ENCODE peak calls at places on chromosomes 13 and 19, in nine cellular contexts. D, O, M, X, C, L, A, G and E are unnamed samples.

GRCh38 chr19:35055715-35056179 is 14.2 kb downstream of the HPN start:
- DNase-seq in M (no peak), C (no peak), X (no peak), O (no peak), A (peak; percentile 65), G (no peak), L (no peak), D (no peak), E (no peak)

GRCh38 chr13:99347911-99348451 is 40.8 kb upstream of the GPR183 start:
- DNase-seq in O (no peak), C (no peak), G (no peak), A (no peak), X (no peak), D (no peak), L (no peak), M (no peak), E (no peak)

GRCh38 chr19:29479941-29480340 is 45.9 kb upstream of the VSTM2B start:
- DNase-seq in L (no peak), O (no peak), C (no peak), A (no peak), D (no peak), M (no peak), X (no peak), G (no peak), E (no peak)

GRCh38 chr13:73835138-73835721 is 299.0 kb downstream of the KLF12 start:
- DNase-seq in L (no peak), D (no peak), C (no peak), A (peak; percentile 37), M (no peak), X (no peak), O (peak; percentile 3), G (no peak), E (no peak)

GRCh38 chr19:42311612-42312160 is 1.4 kb upstream of the TMEM145 start:
- DNase-seq in D (no peak), X (no peak), L (no peak), M (no peak), O (no peak), C (no peak), A (no peak), G (no peak), E (no peak)

GRCh38 chr19:46271488-46272197 is 25.2 kb upstream of the HIF3A start:
- DNase-seq in G (no peak), A (no peak), D (no peak), L (no peak), C (no peak), M (peak; percentile 55), X (no peak), O (no peak), E (no peak)

GRCh38 chr19:6532244-6532999 is 1.6 kb downstream of the TNFSF9 start:
- DNase-seq in G (no peak), C (no peak), M (no peak), A (no peak), O (no peak), D (no peak), L (no peak), X (no peak), E (no peak)

GRCh38 chr19:1019980-1020867 is 699 bp downstream of the TMEM259 start:
- DNase-seq in M (no peak), O (peak; percentile 50), L (no peak), A (no peak), G (no peak), X (peak; percentile 57), C (no peak), D (no peak), E (no peak)

GRCh38 chr13:83881917-83882625 is at the start of gene SLITRK1:
- DNase-seq in G (no peak), O (peak; percentile 98), L (no peak), X (no peak), M (no peak), A (peak; percentile 59), C (peak; percentile 93), D (peak; percentile 96), E (peak; percentile 79)

GRCh38 chr13:113449693-113450347 is 3.5 kb downstream of the ADPRHL1 start:
- DNase-seq in D (no peak), O (no peak), A (no peak), X (no peak), G (no peak), M (no peak), L (no peak), C (no peak), E (no peak)

GRCh38 chr19:33953592-33953991 is 156.9 kb downstream of the KCTD15 start:
- DNase-seq in L (no peak), D (no peak), C (no peak), O (no peak), G (no peak), M (no peak), A (no peak), X (no peak), E (no peak)

GRCh38 chr13:113121928-113122420 is 625 bp upstream of the F10 start:
- DNase-seq in X (no peak), O (no peak), M (no peak), A (no peak), L (no peak), D (no peak), C (no peak), G (no peak), E (peak; percentile 8)

GRCh38 chr19:33316521-33317284 is 14.4 kb upstream of the CEBPA start:
- DNase-seq in O (no peak), A (peak; percentile 78), X (peak; percentile 79), G (peak; percentile 68), C (no peak), M (no peak), D (no peak), L (no peak), E (no peak)

GRCh38 chr13:62453761-62454160 is 1038.1 kb upstream of the PCDH20 start:
- DNase-seq in L (no peak), A (no peak), C (no peak), O (no peak), M (no peak), G (no peak), D (no peak), X (no peak), E (no peak)

GRCh38 chr13:29648760-29649159 is 53.3 kb upstream of the SLC7A1 start:
- DNase-seq in A (no peak), C (no peak), D (no peak), L (no peak), G (no peak), M (no peak), X (no peak), O (no peak), E (no peak)

GRCh38 chr13:43573361-43573740 is 213.4 kb downstream of the ENOX1 start:
- DNase-seq in D (no peak), M (no peak), C (no peak), G (no peak), A (peak; percentile 58), L (no peak), O (no peak), X (no peak), E (no peak)

GRCh38 chr19:50870417-50871089 is 2.7 kb upstream of the KLK2 start:
- DNase-seq in C (no peak), M (no peak), L (no peak), A (no peak), D (no peak), O (no peak), G (no peak), X (no peak), E (no peak)

DNA sequence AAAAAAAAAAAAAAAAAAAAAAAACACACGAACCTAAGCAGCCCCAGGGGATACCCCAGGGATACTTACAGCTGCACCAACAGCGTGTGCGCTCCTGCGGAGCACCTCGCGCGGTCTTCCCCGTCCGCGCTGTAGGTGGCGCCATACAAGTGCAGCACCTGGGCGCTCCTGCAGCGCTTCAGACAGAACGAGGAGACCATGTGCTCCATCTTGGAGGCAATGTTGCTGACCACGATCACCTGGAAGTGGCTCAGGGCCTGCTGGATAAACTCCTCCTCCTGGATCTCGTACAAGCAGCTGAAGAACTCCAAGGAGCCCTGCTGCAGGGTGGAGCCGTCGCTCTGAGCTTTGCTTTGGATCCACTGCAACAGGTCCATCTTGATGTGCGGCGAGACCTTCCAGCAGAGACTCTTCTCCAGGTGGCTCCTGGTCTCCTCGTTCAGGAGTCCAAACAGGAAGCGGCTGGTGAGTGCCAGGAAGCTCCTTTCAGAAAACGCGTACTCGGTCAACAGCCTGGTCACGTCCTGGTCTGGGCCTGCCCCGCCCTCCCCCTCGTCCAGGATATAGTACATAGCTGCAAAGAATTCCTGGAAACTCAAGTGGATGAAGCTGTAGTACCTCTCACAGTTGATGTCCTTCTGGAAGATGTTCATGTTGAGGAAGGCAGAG is 14.5 kb downstream of the NLRP12 start:
- DNase-seq in D (peak; percentile 36), C (no peak), G (no peak), M (no peak), A (no peak), L (no peak), O (peak; percentile 41), X (no peak), E (peak; percentile 47)
- TF ChIP-seq CTCF in D (peak; percentile 59), C (peak; percentile 38), G (no peak), M (peak; percentile 4), A (peak; percentile 23), L (no peak), O (peak; percentile 40), X (no peak), E (peak; percentile 52)

GRCh38 chr13:67421475-67421874 is 191.3 kb upstream of the PCDH9 start:
- DNase-seq in X (no peak), L (no peak), C (no peak), M (no peak), G (no peak), D (no peak), O (no peak), A (no peak), E (no peak)
- TF ChIP-seq CTCF in X (no peak), L (no peak), C (no peak), M (no peak), G (no peak), D (no peak), O (no peak), A (no peak), E (no peak)

DNA sequence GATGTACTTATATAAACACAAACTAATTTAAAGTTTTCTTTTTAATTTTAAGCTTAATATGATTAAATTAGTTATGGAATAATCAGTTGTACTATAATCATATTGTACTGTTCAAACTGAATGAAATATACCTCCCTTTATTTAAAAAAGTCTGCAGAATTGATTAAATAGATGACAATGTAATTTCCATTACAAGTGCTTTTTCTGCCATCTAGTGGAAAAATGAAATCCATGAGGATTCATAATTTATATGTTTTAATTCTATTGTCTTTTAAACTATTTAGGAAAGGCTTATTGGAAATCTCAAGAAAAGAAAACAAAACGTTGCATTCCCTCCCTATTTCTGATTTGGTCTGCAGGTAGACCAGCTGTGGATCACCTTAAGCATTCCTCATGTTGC is 30.8 kb downstream of the MZT1 start:
- DNase-seq in D (no peak), G (no peak), X (no peak), C (no peak), L (no peak), A (no peak), M (no peak), O (no peak), E (no peak)
- TF ChIP-seq CTCF in D (no peak), G (peak; percentile 24), X (peak; percentile 24), C (peak; percentile 63), L (no peak), A (no peak), M (no peak), O (no peak), E (no peak)

DNA sequence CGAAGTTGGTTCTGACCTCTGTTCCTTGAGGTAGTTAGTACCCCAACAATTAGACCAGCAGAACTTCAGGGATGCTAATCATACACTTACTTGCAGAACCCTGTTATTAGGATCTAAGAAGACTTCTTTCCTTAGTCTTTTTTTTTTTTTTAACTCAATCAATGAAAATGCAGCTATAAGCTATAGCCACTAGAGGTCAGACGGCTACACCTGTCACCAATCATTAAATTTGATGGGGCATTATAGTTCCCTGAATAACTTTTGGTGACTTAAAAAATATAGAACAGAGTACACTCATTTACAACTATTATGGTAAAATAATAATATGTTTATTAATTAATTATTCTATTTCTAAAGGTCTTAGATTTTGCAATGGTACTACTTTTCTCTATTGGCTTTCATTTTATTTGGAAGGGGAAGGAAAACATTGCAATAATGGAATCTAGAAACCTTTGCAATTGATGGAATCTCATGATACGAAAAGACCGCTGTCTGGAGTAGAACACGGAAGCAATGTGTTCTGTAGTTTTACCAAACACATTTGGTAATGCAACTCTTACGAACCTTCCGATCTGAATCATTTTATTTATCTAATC is 483.2 kb downstream of the DIAPH3 start:
- DNase-seq in O (no peak), A (no peak), L (no peak), C (no peak), X (no peak), M (no peak), D (no peak), G (no peak), E (no peak)
- TF ChIP-seq CTCF in O (peak; percentile 79), A (peak; percentile 86), L (peak; percentile 52), C (peak; percentile 87), X (peak; percentile 60), M (peak; percentile 41), D (peak; percentile 80), G (peak; percentile 64), E (peak; percentile 79)